ENCODE peak calls at places on chromosome 6, in six cellular contexts. One of them, this sample, is unnamed. For H3K4me1, the result is how much of the 10 kb centered on the place peaks cover.

GRCh38 chr6:109961666-109962065 is 16.4 kb upstream of the GPR6 start:
- DNase-seq in right lobe of liver: no peak
- DNase-seq in neural progenitor cell: no peak
- DNase-seq in HCT116: peak
- DNase-seq in cardiac muscle cell: no peak
- DNase-seq in PC-3: peak
- DNase-seq in this sample: no peak

GRCh38 chr6:81895511-81896185 is 143.2 kb upstream of the TENT5A start:
- DNase-seq in right lobe of liver: no peak
- DNase-seq in neural progenitor cell: no peak
- DNase-seq in HCT116: no peak
- DNase-seq in cardiac muscle cell: no peak
- DNase-seq in PC-3: peak
- DNase-seq in this sample: no peak

GRCh38 chr6:24666097-24666615 is 543 bp downstream of the TDP2 start:
- DNase-seq in right lobe of liver: peak
- DNase-seq in neural progenitor cell: no peak
- DNase-seq in HCT116: no peak
- DNase-seq in cardiac muscle cell: peak
- DNase-seq in PC-3: peak
- DNase-seq in this sample: peak

GRCh38 chr6:38871745-38872568 is 156.8 kb downstream of the DNAH8 start:
- DNase-seq in right lobe of liver: no peak
- DNase-seq in neural progenitor cell: peak
- DNase-seq in HCT116: peak
- DNase-seq in cardiac muscle cell: peak
- DNase-seq in PC-3: peak
- DNase-seq in this sample: peak

GRCh38 chr6:135167617-135168016 is 13.5 kb upstream of the MYB start:
- DNase-seq in right lobe of liver: no peak
- DNase-seq in neural progenitor cell: no peak
- DNase-seq in HCT116: no peak
- DNase-seq in cardiac muscle cell: no peak
- DNase-seq in PC-3: no peak
- DNase-seq in this sample: no peak

GRCh38 chr6:142827356-142827755 is 117.6 kb downstream of the HIVEP2 start:
- DNase-seq in right lobe of liver: peak
- DNase-seq in neural progenitor cell: no peak
- DNase-seq in HCT116: no peak
- DNase-seq in cardiac muscle cell: no peak
- DNase-seq in PC-3: no peak
- DNase-seq in this sample: peak

GRCh38 chr6:113776998-113777397 is 80.1 kb upstream of the MARCKS start:
- DNase-seq in right lobe of liver: no peak
- DNase-seq in neural progenitor cell: peak
- DNase-seq in HCT116: no peak
- DNase-seq in cardiac muscle cell: peak
- DNase-seq in PC-3: no peak
- DNase-seq in this sample: no peak

GRCh38 chr6:138999949-139000725 is 12.1 kb upstream of the REPS1 start:
- DNase-seq in right lobe of liver: no peak
- DNase-seq in neural progenitor cell: no peak
- DNase-seq in HCT116: no peak
- DNase-seq in cardiac muscle cell: no peak
- DNase-seq in PC-3: no peak
- DNase-seq in this sample: no peak

GRCh38 chr6:167951781-167952511 is 45.5 kb upstream of the KIF25 start:
- DNase-seq in right lobe of liver: no peak
- DNase-seq in neural progenitor cell: no peak
- DNase-seq in HCT116: no peak
- DNase-seq in cardiac muscle cell: no peak
- DNase-seq in PC-3: no peak
- DNase-seq in this sample: no peak

GRCh38 chr6:53615633-53616449 is 49.7 kb downstream of the KLHL31 start:
- DNase-seq in right lobe of liver: no peak
- DNase-seq in neural progenitor cell: no peak
- DNase-seq in HCT116: peak
- DNase-seq in cardiac muscle cell: no peak
- DNase-seq in PC-3: peak
- DNase-seq in this sample: no peak

GRCh38 chr6:26552205-26552604 is 14.0 kb downstream of the HMGN4 start:
- DNase-seq in right lobe of liver: no peak
- DNase-seq in neural progenitor cell: no peak
- DNase-seq in HCT116: no peak
- DNase-seq in cardiac muscle cell: no peak
- DNase-seq in PC-3: no peak
- DNase-seq in this sample: no peak

GRCh38 chr6:166751051-166751595 is 124.1 kb upstream of the RPS6KA2 start:
- DNase-seq in right lobe of liver: no peak
- DNase-seq in neural progenitor cell: peak
- DNase-seq in HCT116: no peak
- DNase-seq in cardiac muscle cell: peak
- DNase-seq in PC-3: no peak
- DNase-seq in this sample: no peak
- TF ChIP-seq CTCF in right lobe of liver: no peak
- TF ChIP-seq CTCF in neural progenitor cell: no peak
- TF ChIP-seq CTCF in HCT116: no peak
- TF ChIP-seq CTCF in cardiac muscle cell: no peak
- TF ChIP-seq CTCF in PC-3: no peak
- TF ChIP-seq CTCF in this sample: no peak

DNA sequence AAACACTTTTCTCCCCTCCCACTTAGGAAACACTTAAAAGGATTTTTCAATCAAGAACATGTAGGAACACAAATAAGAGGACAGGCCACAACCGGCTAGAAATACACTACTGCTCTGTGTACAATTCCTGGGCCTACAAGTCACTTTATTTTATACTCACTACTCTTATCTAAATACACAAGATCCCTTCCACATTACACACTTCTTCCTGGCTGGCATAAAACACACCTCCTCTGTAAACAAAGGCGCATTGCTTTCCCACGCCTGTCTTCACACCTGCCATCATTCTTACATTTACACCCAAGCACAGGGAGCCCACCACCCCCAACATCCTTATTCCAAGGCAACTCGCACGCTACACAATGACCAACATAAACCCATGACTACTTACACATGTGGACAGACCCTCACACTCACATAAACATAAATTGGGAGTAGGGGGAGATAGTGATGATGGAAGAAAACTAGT is 4.0 kb upstream of the IER3 start:
- DNase-seq in right lobe of liver: no peak
- DNase-seq in neural progenitor cell: no peak
- DNase-seq in HCT116: no peak
- DNase-seq in cardiac muscle cell: no peak
- DNase-seq in PC-3: peak
- DNase-seq in this sample: no peak
- H3K27ac ChIP-seq in right lobe of liver: no peak
- H3K27ac ChIP-seq in neural progenitor cell: no peak
- H3K27ac ChIP-seq in HCT116: peak
- H3K27ac ChIP-seq in cardiac muscle cell: no peak
- H3K27ac ChIP-seq in PC-3: peak
- H3K27ac ChIP-seq in this sample: no peak

DNA sequence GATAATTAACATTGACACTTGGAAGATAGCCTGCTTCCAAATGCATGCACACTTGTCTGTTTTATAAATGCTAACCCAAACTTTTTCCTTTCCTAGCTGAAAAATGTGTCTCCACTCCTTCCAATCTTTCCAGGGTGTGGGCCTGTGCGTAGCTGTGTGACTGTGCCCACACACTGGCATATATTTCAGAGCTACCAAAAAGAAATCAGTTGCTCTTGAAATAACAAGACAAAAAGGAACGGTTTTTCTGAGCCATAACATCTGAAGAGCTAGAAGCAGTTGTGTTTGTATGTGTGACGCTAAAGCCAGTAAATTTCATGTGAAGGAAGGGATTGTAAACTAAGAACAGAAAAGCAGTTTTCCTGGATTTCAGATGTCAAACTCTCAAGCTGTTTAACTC is 90.6 kb downstream of the FOXO3 start:
- DNase-seq in right lobe of liver: no peak
- DNase-seq in neural progenitor cell: no peak
- DNase-seq in HCT116: no peak
- DNase-seq in cardiac muscle cell: no peak
- DNase-seq in PC-3: no peak
- DNase-seq in this sample: no peak
- H3K4me1 ChIP-seq in right lobe of liver: half or more
- H3K4me1 ChIP-seq in neural progenitor cell: under half
- H3K4me1 ChIP-seq in HCT116: under half
- H3K4me1 ChIP-seq in cardiac muscle cell: under half
- H3K4me1 ChIP-seq in PC-3: under half
- H3K4me1 ChIP-seq in this sample: half or more

GRCh38 chr6:19876672-19877071 is 39.5 kb downstream of the ID4 start:
- DNase-seq in right lobe of liver: no peak
- DNase-seq in neural progenitor cell: no peak
- DNase-seq in HCT116: no peak
- DNase-seq in cardiac muscle cell: no peak
- DNase-seq in PC-3: no peak
- DNase-seq in this sample: no peak

GRCh38 chr6:19869464-19869863 is 32.3 kb downstream of the ID4 start:
- DNase-seq in right lobe of liver: no peak
- DNase-seq in neural progenitor cell: peak
- DNase-seq in HCT116: no peak
- DNase-seq in cardiac muscle cell: no peak
- DNase-seq in PC-3: peak
- DNase-seq in this sample: no peak

GRCh38 chr6:19866900-19867627 is 29.9 kb downstream of the ID4 start:
- DNase-seq in right lobe of liver: no peak
- DNase-seq in neural progenitor cell: no peak
- DNase-seq in HCT116: peak
- DNase-seq in cardiac muscle cell: no peak
- DNase-seq in PC-3: peak
- DNase-seq in this sample: no peak

GRCh38 chr6:19870322-19870721 is 33.2 kb downstream of the ID4 start:
- DNase-seq in right lobe of liver: no peak
- DNase-seq in neural progenitor cell: no peak
- DNase-seq in HCT116: no peak
- DNase-seq in cardiac muscle cell: no peak
- DNase-seq in PC-3: no peak
- DNase-seq in this sample: no peak

GRCh38 chr6:19873031-19873430 is 35.9 kb downstream of the ID4 start:
- DNase-seq in right lobe of liver: no peak
- DNase-seq in neural progenitor cell: peak
- DNase-seq in HCT116: no peak
- DNase-seq in cardiac muscle cell: no peak
- DNase-seq in PC-3: peak
- DNase-seq in this sample: no peak
- TF ChIP-seq CTCF in right lobe of liver: no peak
- TF ChIP-seq CTCF in neural progenitor cell: peak
- TF ChIP-seq CTCF in HCT116: peak
- TF ChIP-seq CTCF in cardiac muscle cell: peak
- TF ChIP-seq CTCF in PC-3: peak
- TF ChIP-seq CTCF in this sample: no peak

GRCh38 chr6:99662616-99663015 is 56.0 kb downstream of the PRDM13 start:
- DNase-seq in right lobe of liver: no peak
- DNase-seq in neural progenitor cell: no peak
- DNase-seq in HCT116: no peak
- DNase-seq in cardiac muscle cell: no peak
- DNase-seq in PC-3: no peak
- DNase-seq in this sample: no peak
- H3K27ac ChIP-seq in right lobe of liver: no peak
- H3K27ac ChIP-seq in neural progenitor cell: no peak
- H3K27ac ChIP-seq in HCT116: no peak
- H3K27ac ChIP-seq in cardiac muscle cell: no peak
- H3K27ac ChIP-seq in PC-3: no peak
- H3K27ac ChIP-seq in this sample: no peak

GRCh38 chr6:36128073-36128472 is 2.2 kb upstream of the MAPK13 start:
- DNase-seq in right lobe of liver: no peak
- DNase-seq in neural progenitor cell: no peak
- DNase-seq in HCT116: no peak
- DNase-seq in cardiac muscle cell: no peak
- DNase-seq in PC-3: no peak
- DNase-seq in this sample: no peak
- H3K4me1 ChIP-seq in right lobe of liver: under half
- H3K4me1 ChIP-seq in neural progenitor cell: under half
- H3K4me1 ChIP-seq in HCT116: half or more
- H3K4me1 ChIP-seq in cardiac muscle cell: under half
- H3K4me1 ChIP-seq in PC-3: under half
- H3K4me1 ChIP-seq in this sample: under half

GRCh38 chr6:136958168-136958567 is 36.1 kb downstream of the SLC35D3 start:
- DNase-seq in right lobe of liver: no peak
- DNase-seq in neural progenitor cell: no peak
- DNase-seq in HCT116: no peak
- DNase-seq in cardiac muscle cell: no peak
- DNase-seq in PC-3: no peak
- DNase-seq in this sample: no peak

GRCh38 chr6:136952714-136953260 is 30.7 kb downstream of the SLC35D3 start:
- DNase-seq in right lobe of liver: no peak
- DNase-seq in neural progenitor cell: no peak
- DNase-seq in HCT116: no peak
- DNase-seq in cardiac muscle cell: no peak
- DNase-seq in PC-3: no peak
- DNase-seq in this sample: no peak

GRCh38 chr6:136959471-136959891 is 37.4 kb downstream of the SLC35D3 start:
- DNase-seq in right lobe of liver: peak
- DNase-seq in neural progenitor cell: peak
- DNase-seq in HCT116: no peak
- DNase-seq in cardiac muscle cell: peak
- DNase-seq in PC-3: no peak
- DNase-seq in this sample: peak

GRCh38 chr6:136955123-136955522 is 33.0 kb downstream of the SLC35D3 start:
- DNase-seq in right lobe of liver: no peak
- DNase-seq in neural progenitor cell: no peak
- DNase-seq in HCT116: no peak
- DNase-seq in cardiac muscle cell: no peak
- DNase-seq in PC-3: no peak
- DNase-seq in this sample: no peak

GRCh38 chr6:136956590-136957573 is 34.8 kb downstream of the SLC35D3 start:
- DNase-seq in right lobe of liver: no peak
- DNase-seq in neural progenitor cell: peak
- DNase-seq in HCT116: no peak
- DNase-seq in cardiac muscle cell: peak
- DNase-seq in PC-3: no peak
- DNase-seq in this sample: no peak
- TF ChIP-seq CTCF in right lobe of liver: no peak
- TF ChIP-seq CTCF in neural progenitor cell: peak
- TF ChIP-seq CTCF in HCT116: no peak
- TF ChIP-seq CTCF in cardiac muscle cell: no peak
- TF ChIP-seq CTCF in PC-3: peak
- TF ChIP-seq CTCF in this sample: no peak

DNA sequence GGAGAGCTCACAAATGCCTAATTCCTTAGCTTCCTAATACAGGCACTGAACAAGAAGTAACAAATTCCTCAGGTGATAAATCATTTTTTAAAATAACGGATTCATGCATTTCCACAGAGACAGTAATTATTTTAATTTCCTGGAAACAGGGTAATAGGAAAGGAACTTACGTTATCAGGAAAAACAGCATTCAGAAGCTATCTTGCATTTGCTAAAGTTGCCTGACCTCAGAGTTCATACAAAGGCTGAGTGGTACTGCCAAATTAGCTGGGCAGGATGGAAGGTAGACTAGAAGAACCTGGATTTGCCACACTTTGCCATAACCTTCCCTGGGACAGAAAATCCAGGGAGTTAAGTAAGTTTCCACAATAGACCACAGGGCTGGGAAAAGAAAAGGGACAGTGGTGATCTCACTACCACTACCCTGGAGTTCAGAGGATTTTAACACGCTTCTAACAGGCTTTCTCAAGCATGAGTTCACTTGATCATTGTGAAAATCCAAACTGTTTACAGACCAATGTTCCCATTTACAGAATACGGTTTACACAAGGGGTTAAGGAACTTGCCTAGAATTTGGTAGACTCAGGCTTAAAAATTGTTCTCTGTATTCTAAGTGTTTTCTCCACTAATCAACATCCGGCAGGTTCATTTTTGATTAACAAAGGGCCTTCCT is 57.0 kb downstream of the KIF13A start:
- DNase-seq in right lobe of liver: no peak
- DNase-seq in neural progenitor cell: no peak
- DNase-seq in HCT116: no peak
- DNase-seq in cardiac muscle cell: no peak
- DNase-seq in PC-3: no peak
- DNase-seq in this sample: no peak
- H3K27ac ChIP-seq in right lobe of liver: peak
- H3K27ac ChIP-seq in neural progenitor cell: no peak
- H3K27ac ChIP-seq in HCT116: no peak
- H3K27ac ChIP-seq in cardiac muscle cell: peak
- H3K27ac ChIP-seq in PC-3: no peak
- H3K27ac ChIP-seq in this sample: no peak